ENCODE peak calls at places on chromosome X, in eight cellular contexts. Y, R, K, D, X, N, E and H are unnamed samples.
A peak's percentile ranks its signal among the peaks of the same experiment; 100 is the strongest.

GRCh38 chrX:28135378-28136047 is 154.3 kb upstream of the DCAF8L1 start:
- DNase-seq in Y (no peak), R (no peak), K (no peak), D (peak; percentile 9), X (no peak), N (peak; percentile 7), E (peak; percentile 30), H (no peak)

GRCh38 chrX:39688576-39689373 is 409.0 kb downstream of the BCOR start:
- DNase-seq in Y (peak; percentile 86), R (peak; percentile 60), K (peak; percentile 78), D (no peak), X (peak; percentile 87), N (peak; percentile 14), E (no peak), H (peak; percentile 48)

GRCh38 chrX:68989865-68990606 is 161.2 kb downstream of the EFNB1 start:
- DNase-seq in Y (no peak), R (peak; percentile 86), K (no peak), D (peak; percentile 61), X (peak; percentile 76), N (peak; percentile 70), E (peak; percentile 54), H (peak; percentile 51)

GRCh38 chrX:81336455-81337144 is 134.7 kb downstream of the SH3BGRL start:
- DNase-seq in Y (no peak), R (no peak), K (no peak), D (no peak), X (peak; percentile 19), N (no peak), E (no peak), H (no peak)

GRCh38 chrX:119941336-119941735 is 2.2 kb downstream of the NKAP start:
- DNase-seq in Y (no peak), R (no peak), K (no peak), D (no peak), X (no peak), N (no peak), E (no peak), H (no peak)

GRCh38 chrX:141341341-141341740 is 99.0 kb upstream of the SPANXC start:
- DNase-seq in Y (no peak), R (no peak), K (peak; percentile 48), D (peak; percentile 78), X (no peak), N (peak; percentile 4), E (peak; percentile 29), H (no peak)

GRCh38 chrX:13939741-13940597 is 89.7 kb downstream of the GEMIN8 start:
- DNase-seq in Y (no peak), R (no peak), K (no peak), D (no peak), X (no peak), N (no peak), E (no peak), H (no peak)

GRCh38 chrX:82031250-82031649 is 829.3 kb downstream of the SH3BGRL start:
- DNase-seq in Y (no peak), R (no peak), K (no peak), D (no peak), X (no peak), N (no peak), E (no peak), H (no peak)

GRCh38 chrX:136679581-136679980 is 31.6 kb downstream of the CD40LG start:
- DNase-seq in Y (no peak), R (no peak), K (no peak), D (no peak), X (no peak), N (no peak), E (no peak), H (no peak)

GRCh38 chrX:51494409-51494808 is 2.0 kb downstream of the NUDT11 start:
- DNase-seq in Y (no peak), R (no peak), K (no peak), D (peak; percentile 19), X (no peak), N (no peak), E (no peak), H (no peak)

GRCh38 chrX:136870064-136870463 is 10.5 kb downstream of the RBMX start:
- DNase-seq in Y (no peak), R (no peak), K (no peak), D (no peak), X (no peak), N (no peak), E (no peak), H (no peak)

GRCh38 chrX:105872921-105873320 is 50.6 kb downstream of the NRK start:
- DNase-seq in Y (no peak), R (no peak), K (no peak), D (peak; percentile 53), X (no peak), N (peak; percentile 53), E (no peak), H (no peak)

GRCh38 chrX:71634366-71634765 is 16.1 kb upstream of the CXCR3 start:
- DNase-seq in Y (no peak), R (no peak), K (no peak), D (no peak), X (no peak), N (no peak), E (no peak), H (no peak)

GRCh38 chrX:71301195-71301924 is at the start of gene ITGB1BP2:
- DNase-seq in Y (no peak), R (peak; percentile 6), K (no peak), D (peak; percentile 40), X (no peak), N (no peak), E (no peak), H (no peak)

GRCh38 chrX:151938172-151938571 is 25.5 kb downstream of the MAGEA4 start:
- DNase-seq in Y (no peak), R (no peak), K (no peak), D (peak; percentile 4), X (no peak), N (no peak), E (no peak), H (no peak)

GRCh38 chrX:39855748-39856129 is 242.0 kb downstream of the BCOR start:
- DNase-seq in Y (no peak), R (no peak), K (no peak), D (peak; percentile 29), X (no peak), N (peak; percentile 63), E (peak; percentile 21), H (no peak)

GRCh38 chrX:23980063-23980462 is 46.9 kb downstream of the KLHL15 start:
- DNase-seq in Y (no peak), R (no peak), K (no peak), D (peak; percentile 6), X (no peak), N (no peak), E (no peak), H (peak; percentile 10)

GRCh38 chrX:70769659-70770232 is 138.8 kb downstream of the TEX11 start:
- DNase-seq in Y (no peak), R (no peak), K (no peak), D (peak; percentile 16), X (no peak), N (no peak), E (no peak), H (peak; percentile 44)

GRCh38 chrX:138128025-138128671 is 562.2 kb downstream of the ZIC3 start:
- DNase-seq in Y (no peak), R (peak; percentile 13), K (no peak), D (peak; percentile 45), X (no peak), N (peak; percentile 38), E (peak; percentile 20), H (peak; percentile 67)

GRCh38 chrX:153621949-153622598 is 23.1 kb upstream of the CCNQ start:
- DNase-seq in Y (peak; percentile 60), R (no peak), K (no peak), D (no peak), X (no peak), N (no peak), E (no peak), H (no peak)

GRCh38 chrX:31353095-31353494 is 281.3 kb upstream of the FTHL17 start:
- DNase-seq in Y (no peak), R (no peak), K (no peak), D (peak; percentile 42), X (no peak), N (peak; percentile 61), E (peak; percentile 46), H (peak; percentile 43)

GRCh38 chrX:9786839-9787635 is 808 bp downstream of the SHROOM2 start:
- DNase-seq in Y (peak; percentile 63), R (no peak), K (no peak), D (no peak), X (no peak), N (no peak), E (no peak), H (no peak)

GRCh38 chrX:44483965-44484606 is 58.6 kb downstream of the FUNDC1 start:
- DNase-seq in Y (no peak), R (no peak), K (no peak), D (peak; percentile 12), X (no peak), N (no peak), E (no peak), H (no peak)